ENCODE peak calls at places on chromosomes 13 and 19, in eight cellular contexts. One of them, this sample, is unnamed.

GRCh38 chr19:10517760-10518443 is 655 bp upstream of the S1PR5 start:
- DNase-seq in dorsolateral prefrontal cortex: peak
- DNase-seq in cardiac fibroblast: peak
- DNase-seq in progenitor cell of endocrine pancreas: no peak
- DNase-seq in endodermal cell: peak
- DNase-seq in OCI-LY7: no peak
- DNase-seq in AG04450: no peak
- DNase-seq in Calu3: peak
- DNase-seq in this sample: peak

GRCh38 chr13:42820450-42820849 is 39.1 kb downstream of the FAM216B start:
- DNase-seq in OCI-LY7: no peak
- DNase-seq in progenitor cell of endocrine pancreas: no peak
- DNase-seq in AG04450: no peak
- DNase-seq in Calu3: no peak
- DNase-seq in cardiac fibroblast: peak
- DNase-seq in endodermal cell: no peak
- DNase-seq in dorsolateral prefrontal cortex: no peak
- DNase-seq in this sample: no peak

GRCh38 chr19:422213-422916 is 13.4 kb upstream of the C2CD4C start:
- DNase-seq in AG04450: no peak
- DNase-seq in OCI-LY7: no peak
- DNase-seq in cardiac fibroblast: no peak
- DNase-seq in progenitor cell of endocrine pancreas: no peak
- DNase-seq in dorsolateral prefrontal cortex: no peak
- DNase-seq in endodermal cell: no peak
- DNase-seq in Calu3: no peak
- DNase-seq in this sample: no peak

GRCh38 chr13:34748078-34748477 is 194.0 kb upstream of the NBEA start:
- DNase-seq in progenitor cell of endocrine pancreas: no peak
- DNase-seq in cardiac fibroblast: peak
- DNase-seq in dorsolateral prefrontal cortex: no peak
- DNase-seq in AG04450: no peak
- DNase-seq in Calu3: peak
- DNase-seq in endodermal cell: no peak
- DNase-seq in OCI-LY7: no peak
- DNase-seq in this sample: no peak

GRCh38 chr13:47100214-47100853 is 203.5 kb upstream of the HTR2A start:
- DNase-seq in Calu3: no peak
- DNase-seq in dorsolateral prefrontal cortex: no peak
- DNase-seq in OCI-LY7: no peak
- DNase-seq in AG04450: peak
- DNase-seq in endodermal cell: no peak
- DNase-seq in progenitor cell of endocrine pancreas: no peak
- DNase-seq in cardiac fibroblast: no peak
- DNase-seq in this sample: no peak

GRCh38 chr19:2253106-2254051 is 2.8 kb downstream of the JSRP1 start:
- DNase-seq in Calu3: no peak
- DNase-seq in endodermal cell: peak
- DNase-seq in AG04450: no peak
- DNase-seq in progenitor cell of endocrine pancreas: no peak
- DNase-seq in cardiac fibroblast: no peak
- DNase-seq in dorsolateral prefrontal cortex: no peak
- DNase-seq in OCI-LY7: peak
- DNase-seq in this sample: no peak

GRCh38 chr13:102846261-102847015 is 606 bp downstream of the ERCC5 start:
- DNase-seq in progenitor cell of endocrine pancreas: peak
- DNase-seq in AG04450: no peak
- DNase-seq in cardiac fibroblast: peak
- DNase-seq in Calu3: no peak
- DNase-seq in OCI-LY7: peak
- DNase-seq in endodermal cell: peak
- DNase-seq in dorsolateral prefrontal cortex: peak
- DNase-seq in this sample: peak

GRCh38 chr13:98348476-98348875 is 171.4 kb upstream of the RNF113B start:
- DNase-seq in cardiac fibroblast: no peak
- DNase-seq in Calu3: no peak
- DNase-seq in endodermal cell: no peak
- DNase-seq in progenitor cell of endocrine pancreas: no peak
- DNase-seq in AG04450: no peak
- DNase-seq in dorsolateral prefrontal cortex: no peak
- DNase-seq in OCI-LY7: no peak
- DNase-seq in this sample: no peak

GRCh38 chr13:75864718-75865117 is 228.6 kb downstream of the LMO7 start:
- DNase-seq in endodermal cell: no peak
- DNase-seq in AG04450: peak
- DNase-seq in OCI-LY7: no peak
- DNase-seq in Calu3: no peak
- DNase-seq in progenitor cell of endocrine pancreas: no peak
- DNase-seq in cardiac fibroblast: peak
- DNase-seq in dorsolateral prefrontal cortex: no peak
- DNase-seq in this sample: peak

GRCh38 chr13:61833228-61833627 is 417.6 kb upstream of the PCDH20 start:
- DNase-seq in cardiac fibroblast: no peak
- DNase-seq in dorsolateral prefrontal cortex: no peak
- DNase-seq in OCI-LY7: no peak
- DNase-seq in endodermal cell: no peak
- DNase-seq in progenitor cell of endocrine pancreas: no peak
- DNase-seq in AG04450: no peak
- DNase-seq in Calu3: no peak
- DNase-seq in this sample: no peak

GRCh38 chr19:57465680-57466381 is 8.9 kb upstream of the VN1R1 start:
- DNase-seq in endodermal cell: peak
- DNase-seq in Calu3: peak
- DNase-seq in AG04450: no peak
- DNase-seq in OCI-LY7: peak
- DNase-seq in progenitor cell of endocrine pancreas: no peak
- DNase-seq in dorsolateral prefrontal cortex: no peak
- DNase-seq in cardiac fibroblast: peak
- DNase-seq in this sample: peak

GRCh38 chr13:113000575-113000974 is 31.6 kb downstream of the MCF2L start:
- DNase-seq in cardiac fibroblast: no peak
- DNase-seq in progenitor cell of endocrine pancreas: no peak
- DNase-seq in endodermal cell: no peak
- DNase-seq in AG04450: no peak
- DNase-seq in dorsolateral prefrontal cortex: no peak
- DNase-seq in OCI-LY7: no peak
- DNase-seq in Calu3: no peak
- DNase-seq in this sample: no peak

GRCh38 chr13:113001251-113002140 is 32.5 kb downstream of the MCF2L start:
- DNase-seq in progenitor cell of endocrine pancreas: peak
- DNase-seq in Calu3: peak
- DNase-seq in cardiac fibroblast: peak
- DNase-seq in endodermal cell: peak
- DNase-seq in AG04450: no peak
- DNase-seq in OCI-LY7: no peak
- DNase-seq in dorsolateral prefrontal cortex: peak
- DNase-seq in this sample: no peak

GRCh38 chr13:113004126-113004525 is 35.1 kb downstream of the MCF2L start:
- DNase-seq in progenitor cell of endocrine pancreas: no peak
- DNase-seq in AG04450: no peak
- DNase-seq in dorsolateral prefrontal cortex: no peak
- DNase-seq in endodermal cell: no peak
- DNase-seq in OCI-LY7: no peak
- DNase-seq in cardiac fibroblast: no peak
- DNase-seq in Calu3: no peak
- DNase-seq in this sample: no peak

GRCh38 chr13:113002891-113003290 is 33.9 kb downstream of the MCF2L start:
- DNase-seq in cardiac fibroblast: no peak
- DNase-seq in OCI-LY7: no peak
- DNase-seq in progenitor cell of endocrine pancreas: no peak
- DNase-seq in endodermal cell: no peak
- DNase-seq in dorsolateral prefrontal cortex: no peak
- DNase-seq in AG04450: no peak
- DNase-seq in Calu3: no peak
- DNase-seq in this sample: no peak

GRCh38 chr13:113002206-113002821 is 33.3 kb downstream of the MCF2L start:
- DNase-seq in cardiac fibroblast: no peak
- DNase-seq in AG04450: no peak
- DNase-seq in progenitor cell of endocrine pancreas: no peak
- DNase-seq in endodermal cell: peak
- DNase-seq in Calu3: peak
- DNase-seq in OCI-LY7: no peak
- DNase-seq in dorsolateral prefrontal cortex: no peak
- DNase-seq in this sample: no peak
- TF ChIP-seq CTCF in cardiac fibroblast: no peak
- TF ChIP-seq CTCF in AG04450: peak
- TF ChIP-seq CTCF in progenitor cell of endocrine pancreas: peak
- TF ChIP-seq CTCF in endodermal cell: peak
- TF ChIP-seq CTCF in Calu3: no peak
- TF ChIP-seq CTCF in OCI-LY7: no peak
- TF ChIP-seq CTCF in dorsolateral prefrontal cortex: peak
- TF ChIP-seq CTCF in this sample: peak

GRCh38 chr19:46946090-46946489 is 73.5 kb upstream of the NPAS1 start:
- DNase-seq in Calu3: no peak
- DNase-seq in progenitor cell of endocrine pancreas: no peak
- DNase-seq in AG04450: no peak
- DNase-seq in dorsolateral prefrontal cortex: no peak
- DNase-seq in endodermal cell: no peak
- DNase-seq in OCI-LY7: no peak
- DNase-seq in cardiac fibroblast: no peak
- DNase-seq in this sample: no peak

GRCh38 chr19:46944123-46944718 is 75.4 kb upstream of the NPAS1 start:
- DNase-seq in dorsolateral prefrontal cortex: no peak
- DNase-seq in AG04450: no peak
- DNase-seq in progenitor cell of endocrine pancreas: no peak
- DNase-seq in endodermal cell: no peak
- DNase-seq in Calu3: no peak
- DNase-seq in cardiac fibroblast: no peak
- DNase-seq in OCI-LY7: no peak
- DNase-seq in this sample: no peak

GRCh38 chr19:46946611-46947238 is 72.9 kb upstream of the NPAS1 start:
- DNase-seq in progenitor cell of endocrine pancreas: no peak
- DNase-seq in Calu3: no peak
- DNase-seq in AG04450: no peak
- DNase-seq in OCI-LY7: no peak
- DNase-seq in cardiac fibroblast: no peak
- DNase-seq in dorsolateral prefrontal cortex: no peak
- DNase-seq in endodermal cell: no peak
- DNase-seq in this sample: no peak

GRCh38 chr19:46944918-46945628 is 74.6 kb upstream of the NPAS1 start:
- DNase-seq in endodermal cell: peak
- DNase-seq in dorsolateral prefrontal cortex: peak
- DNase-seq in progenitor cell of endocrine pancreas: no peak
- DNase-seq in Calu3: no peak
- DNase-seq in cardiac fibroblast: peak
- DNase-seq in OCI-LY7: no peak
- DNase-seq in AG04450: no peak
- DNase-seq in this sample: peak

DNA sequence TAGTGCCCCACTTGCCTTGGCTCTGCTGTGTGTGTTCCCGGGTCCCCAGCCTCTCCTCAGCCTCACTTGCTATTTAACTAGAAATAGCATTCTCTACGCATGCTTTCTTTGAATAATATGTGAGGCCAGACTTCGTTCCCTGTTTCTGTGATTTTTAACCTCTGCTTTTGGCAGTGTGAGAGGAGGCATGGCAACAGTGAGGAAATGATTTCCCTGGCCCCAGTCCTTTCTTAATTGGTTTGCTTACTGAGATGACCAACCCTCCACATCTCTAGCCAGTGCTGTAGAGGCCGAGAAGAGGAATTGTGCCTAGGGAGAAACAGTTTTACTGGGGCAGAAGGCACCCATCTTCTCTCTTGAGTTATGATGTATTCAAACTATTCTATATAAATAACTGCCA is 74.0 kb upstream of the NPAS1 start:
- DNase-seq in dorsolateral prefrontal cortex: no peak
- DNase-seq in endodermal cell: no peak
- DNase-seq in OCI-LY7: no peak
- DNase-seq in progenitor cell of endocrine pancreas: no peak
- DNase-seq in cardiac fibroblast: peak
- DNase-seq in Calu3: no peak
- DNase-seq in AG04450: no peak
- DNase-seq in this sample: no peak
- TF ChIP-seq CTCF in dorsolateral prefrontal cortex: no peak
- TF ChIP-seq CTCF in endodermal cell: no peak
- TF ChIP-seq CTCF in OCI-LY7: no peak
- TF ChIP-seq CTCF in progenitor cell of endocrine pancreas: no peak
- TF ChIP-seq CTCF in cardiac fibroblast: no peak
- TF ChIP-seq CTCF in Calu3: no peak
- TF ChIP-seq CTCF in AG04450: no peak
- TF ChIP-seq CTCF in this sample: no peak

DNA sequence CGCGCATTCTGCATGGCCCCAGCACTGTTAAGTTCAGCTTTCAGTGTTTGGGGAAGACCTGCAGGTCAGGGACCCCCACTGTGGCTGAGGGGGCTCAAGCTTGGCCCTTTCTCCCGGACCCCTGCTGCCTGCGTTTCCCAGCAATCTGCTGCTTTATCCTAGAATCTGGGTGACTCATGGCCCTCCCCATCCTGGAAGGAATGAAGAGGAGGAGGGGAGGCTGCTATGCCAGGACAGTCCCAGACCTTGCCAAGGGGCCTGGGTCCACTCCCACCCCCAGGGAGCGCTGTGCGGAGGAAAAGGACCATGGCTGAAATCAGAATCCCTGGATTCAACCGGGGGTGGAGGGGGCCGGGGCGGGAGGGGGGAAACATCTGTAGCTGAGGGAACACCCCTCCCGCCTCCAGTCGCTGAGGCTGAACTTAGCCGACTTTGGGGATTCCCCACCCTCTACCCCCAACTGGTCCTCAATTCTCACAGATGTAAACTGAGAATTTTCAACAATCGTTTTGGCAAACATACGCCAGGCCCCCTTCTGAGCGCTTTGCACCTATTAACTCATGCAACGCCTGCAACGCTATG is 20.6 kb downstream of the ZNF114 start:
- DNase-seq in Calu3: no peak
- DNase-seq in dorsolateral prefrontal cortex: no peak
- DNase-seq in endodermal cell: peak
- DNase-seq in cardiac fibroblast: peak
- DNase-seq in AG04450: no peak
- DNase-seq in progenitor cell of endocrine pancreas: no peak
- DNase-seq in OCI-LY7: no peak
- DNase-seq in this sample: peak
- TF ChIP-seq CTCF in Calu3: no peak
- TF ChIP-seq CTCF in dorsolateral prefrontal cortex: no peak
- TF ChIP-seq CTCF in endodermal cell: peak
- TF ChIP-seq CTCF in cardiac fibroblast: no peak
- TF ChIP-seq CTCF in AG04450: peak
- TF ChIP-seq CTCF in progenitor cell of endocrine pancreas: peak
- TF ChIP-seq CTCF in OCI-LY7: no peak
- TF ChIP-seq CTCF in this sample: no peak

DNA sequence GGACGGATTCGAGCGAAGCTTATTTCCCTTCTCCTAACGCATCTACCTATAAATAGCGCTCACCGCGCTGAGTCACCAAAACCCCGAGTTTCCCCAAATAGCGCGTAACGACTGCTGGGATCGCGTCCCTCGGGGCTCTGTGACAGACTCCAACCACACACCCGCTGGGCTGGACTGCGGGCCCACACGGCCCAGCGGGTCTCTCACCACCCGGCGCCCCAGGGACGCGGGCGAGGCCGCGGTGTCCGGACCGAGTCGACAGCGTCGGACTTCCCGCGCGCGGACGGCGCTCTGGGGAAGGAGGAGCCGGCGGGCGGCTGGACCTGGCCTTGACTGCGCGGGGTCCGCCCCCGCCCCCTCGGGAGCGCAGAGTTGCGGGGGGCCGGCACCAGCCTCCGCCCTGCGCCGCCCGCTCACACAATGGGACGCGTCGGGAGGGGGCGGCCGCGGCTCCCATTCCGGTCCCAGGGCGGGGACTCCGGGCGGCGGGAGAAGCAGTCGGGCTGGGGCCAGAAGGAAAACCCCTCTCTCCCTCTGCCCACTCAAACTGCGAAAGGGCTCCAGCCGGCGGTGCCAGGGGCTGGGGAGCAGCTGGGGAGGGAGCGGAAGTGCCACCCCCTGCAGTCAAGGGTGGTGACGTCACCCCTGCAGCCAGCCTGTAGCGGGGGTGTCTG is 108.8 kb downstream of the KCNRG start:
- DNase-seq in AG04450: peak
- DNase-seq in Calu3: peak
- DNase-seq in cardiac fibroblast: peak
- DNase-seq in dorsolateral prefrontal cortex: peak
- DNase-seq in progenitor cell of endocrine pancreas: peak
- DNase-seq in OCI-LY7: no peak
- DNase-seq in endodermal cell: peak
- DNase-seq in this sample: peak
- TF ChIP-seq CTCF in AG04450: peak
- TF ChIP-seq CTCF in Calu3: no peak
- TF ChIP-seq CTCF in cardiac fibroblast: no peak
- TF ChIP-seq CTCF in dorsolateral prefrontal cortex: no peak
- TF ChIP-seq CTCF in progenitor cell of endocrine pancreas: no peak
- TF ChIP-seq CTCF in OCI-LY7: no peak
- TF ChIP-seq CTCF in endodermal cell: peak
- TF ChIP-seq CTCF in this sample: peak